ENCODE peak calls at places on chromosomes 7 and 10, in six cellular contexts. H, X, C, I, O and T are unnamed samples.

GRCh38 chr10:63719174-63719856 is 198.1 kb downstream of the REEP3 start:
- DNase-seq in I (no peak), H (no peak), X (peak; percentile 27), O (no peak), C (no peak), T (no peak)

GRCh38 chr10:97632949-97633884 is at the start of gene MORN4:
- DNase-seq in C (peak; percentile 83), X (peak; percentile 88), I (peak; percentile 93), O (peak; percentile 50), H (peak; percentile 96), T (peak; percentile 78)

GRCh38 chr7:108611268-108611667 is 41.6 kb downstream of the DNAJB9 start:
- DNase-seq in O (no peak), X (no peak), H (no peak), C (no peak), I (no peak), T (no peak)

GRCh38 chr10:86252051-86252450 is 114.5 kb downstream of the GRID1 start:
- DNase-seq in C (no peak), X (no peak), O (no peak), H (no peak), I (peak; percentile 24), T (no peak)

GRCh38 chr10:74799840-74800239 is 26.6 kb upstream of the KAT6B start:
- DNase-seq in H (no peak), O (no peak), X (peak; percentile 17), I (no peak), C (no peak), T (peak; percentile 90)

GRCh38 chr7:117731455-117731854 is 141.8 kb downstream of the CTTNBP2 start:
- DNase-seq in O (peak; percentile 66), X (no peak), H (no peak), I (no peak), C (no peak), T (no peak)

GRCh38 chr7:141201145-141201885 is 127.5 kb downstream of the TMEM178B start:
- DNase-seq in C (no peak), O (no peak), H (no peak), I (no peak), X (no peak), T (no peak)

GRCh38 chr7:123682690-123683089 is 27.0 kb downstream of the LMOD2 start:
- DNase-seq in X (peak; percentile 52), H (no peak), C (peak; percentile 23), O (no peak), I (no peak), T (peak; percentile 35)

GRCh38 chr7:112071856-112072255 is 134.3 kb downstream of the DOCK4 start:
- DNase-seq in H (no peak), O (no peak), I (no peak), X (no peak), C (no peak), T (no peak)

GRCh38 chr10:71965623-71966022 is 1.4 kb downstream of the CHST3 start:
- DNase-seq in I (peak; percentile 26), H (no peak), O (no peak), C (no peak), X (no peak), T (no peak)

GRCh38 chr10:11440250-11441150 is 170.9 kb downstream of the USP6NL start:
- DNase-seq in H (peak; percentile 38), O (peak; percentile 53), X (no peak), C (no peak), I (no peak), T (no peak)

GRCh38 chr7:27923308-27923980 is 183.5 kb downstream of the TAX1BP1 start:
- DNase-seq in X (no peak), O (no peak), H (no peak), I (no peak), C (no peak), T (no peak)

GRCh38 chr10:120987359-120987758 is 136.2 kb downstream of the WDR11 start:
- DNase-seq in O (no peak), C (no peak), H (no peak), I (no peak), X (no peak), T (no peak)

GRCh38 chr7:43905209-43905946 is 1.0 kb downstream of the URGCP start:
- DNase-seq in C (peak; percentile 13), X (peak; percentile 97), H (no peak), I (peak; percentile 72), O (no peak), T (no peak)

GRCh38 chr7:44565097-44565794 is 8.5 kb downstream of the DDX56 start:
- DNase-seq in O (no peak), I (peak; percentile 80), H (peak; percentile 88), C (no peak), X (peak; percentile 44), T (peak; percentile 48)

GRCh38 chr7:157589680-157590079 is 252.9 kb downstream of the DNAJB6 start:
- DNase-seq in C (no peak), H (no peak), O (no peak), I (no peak), X (no peak), T (no peak)

GRCh38 chr10:122060250-122060649 is 71.3 kb downstream of the TACC2 start:
- DNase-seq in C (no peak), H (no peak), O (no peak), X (no peak), I (no peak), T (no peak)

GRCh38 chr7:134515569-134516468 is 11.5 kb upstream of the AKR1B10 start:
- DNase-seq in X (no peak), I (no peak), C (peak; percentile 68), H (peak; percentile 13), O (no peak), T (peak; percentile 81)

GRCh38 chr10:43689955-43690771 is 41.5 kb upstream of the ZNF32 start:
- DNase-seq in C (peak; percentile 29), O (no peak), I (peak; percentile 96), H (peak; percentile 96), X (peak; percentile 27), T (no peak)

GRCh38 chr7:109844362-109844761 is 1246.6 kb upstream of the LRRN3 start:
- DNase-seq in O (no peak), I (peak; percentile 32), X (peak; percentile 5), C (peak; percentile 35), H (no peak), T (no peak)

GRCh38 chr10:78928330-78928729 is 140.4 kb upstream of the ZMIZ1 start:
- DNase-seq in O (no peak), X (no peak), H (no peak), I (no peak), C (no peak), T (no peak)

GRCh38 chr7:1664711-1665591 is 5.1 kb upstream of the ELFN1 start:
- DNase-seq in H (peak; percentile 93), I (peak; percentile 99), X (peak; percentile 16), O (no peak), C (peak; percentile 18), T (no peak)

GRCh38 chr7:1662767-1663166 is 7.3 kb upstream of the ELFN1 start:
- DNase-seq in O (no peak), I (peak; percentile 26), X (no peak), H (peak; percentile 44), C (no peak), T (no peak)

GRCh38 chr7:1662101-1662500 is 8.0 kb upstream of the ELFN1 start:
- DNase-seq in I (peak; percentile 10), H (peak; percentile 41), X (peak; percentile 14), O (no peak), C (no peak), T (no peak)

GRCh38 chr7:1663857-1664651 is 6.0 kb upstream of the ELFN1 start:
- DNase-seq in I (peak; percentile 47), O (no peak), C (no peak), H (peak; percentile 77), X (no peak), T (no peak)

GRCh38 chr7:1663243-1663642 is 6.8 kb upstream of the ELFN1 start:
- DNase-seq in I (peak; percentile 43), O (no peak), X (no peak), C (no peak), H (no peak), T (no peak)
- TF ChIP-seq SIN3A in I (no peak), O (no peak), X (no peak), C (no peak), H (no peak), T (no peak)

GRCh38 chr7:131509781-131510180 is 46.6 kb downstream of the PODXL start:
- DNase-seq in I (no peak), H (no peak), O (no peak), X (no peak), C (no peak), T (no peak)

GRCh38 chr7:131509087-131509486 is 47.3 kb downstream of the PODXL start:
- DNase-seq in X (no peak), C (no peak), H (no peak), I (no peak), O (no peak), T (no peak)

GRCh38 chr7:131513245-131514061 is 43.0 kb downstream of the PODXL start:
- DNase-seq in I (peak; percentile 92), O (no peak), X (peak; percentile 76), H (peak; percentile 94), C (peak; percentile 75), T (peak; percentile 75)

GRCh38 chr7:131511071-131511470 is 45.4 kb downstream of the PODXL start:
- DNase-seq in X (no peak), C (no peak), I (no peak), H (peak; percentile 39), O (no peak), T (no peak)

DNA sequence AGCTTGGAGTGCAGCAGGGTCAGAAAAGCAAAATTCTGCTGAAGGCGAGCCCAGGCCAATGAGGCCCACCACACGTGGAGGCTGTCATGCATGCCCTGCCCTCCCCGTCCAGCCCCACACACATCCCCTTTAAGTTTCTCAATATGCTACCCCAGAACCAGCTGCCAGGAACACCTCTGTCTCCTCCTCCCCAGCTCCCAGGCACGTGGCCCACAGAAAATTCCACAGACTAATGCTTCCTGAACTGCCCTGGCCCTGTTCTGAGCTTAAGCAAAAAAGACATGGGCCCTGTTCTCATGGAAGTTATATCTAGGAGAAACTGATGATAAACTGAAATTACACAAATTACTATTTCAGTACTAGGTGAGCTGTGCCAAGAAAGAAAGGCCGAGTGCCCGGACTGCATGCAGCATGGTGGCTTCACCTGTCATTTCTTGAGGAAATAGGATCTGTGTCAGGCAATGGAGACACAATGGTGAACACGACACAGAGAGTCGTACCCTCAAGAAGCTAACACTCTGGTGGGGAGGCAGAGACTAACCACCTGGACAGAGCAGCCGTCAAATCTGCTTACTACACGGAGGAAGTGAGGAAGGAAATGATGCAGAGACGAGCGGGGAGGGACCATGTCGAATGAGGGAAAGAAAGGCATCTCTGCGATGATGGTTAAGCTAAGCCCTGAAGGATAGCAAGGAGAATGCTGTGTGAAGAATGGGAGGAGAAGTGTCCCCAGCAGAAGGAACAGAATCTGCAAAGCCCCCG is 44.5 kb downstream of the PODXL start:
- DNase-seq in H (peak; percentile 28), C (no peak), I (no peak), X (no peak), O (no peak), T (no peak)
- H3K4me1 ChIP-seq in H (peaks cover 4% of the 10 kb centered on the region), C (peaks cover 21% of the 10 kb centered on the region), I (peaks cover 4% of the 10 kb centered on the region), X (peaks cover 11% of the 10 kb centered on the region), O (no peaks in the 10 kb centered on the region), T (no peaks in the 10 kb centered on the region)

GRCh38 chr10:30313579-30314376 is 35.3 kb downstream of the MTPAP start:
- DNase-seq in O (no peak), C (no peak), H (no peak), X (no peak), I (peak; percentile 9), T (no peak)
- H3K27ac ChIP-seq in O (no peak overlapping the region), C (no peak overlapping the region), H (no peak overlapping the region), X (no peak overlapping the region), I (peak overlapping the region; percentile 23), T (no peak overlapping the region)

DNA sequence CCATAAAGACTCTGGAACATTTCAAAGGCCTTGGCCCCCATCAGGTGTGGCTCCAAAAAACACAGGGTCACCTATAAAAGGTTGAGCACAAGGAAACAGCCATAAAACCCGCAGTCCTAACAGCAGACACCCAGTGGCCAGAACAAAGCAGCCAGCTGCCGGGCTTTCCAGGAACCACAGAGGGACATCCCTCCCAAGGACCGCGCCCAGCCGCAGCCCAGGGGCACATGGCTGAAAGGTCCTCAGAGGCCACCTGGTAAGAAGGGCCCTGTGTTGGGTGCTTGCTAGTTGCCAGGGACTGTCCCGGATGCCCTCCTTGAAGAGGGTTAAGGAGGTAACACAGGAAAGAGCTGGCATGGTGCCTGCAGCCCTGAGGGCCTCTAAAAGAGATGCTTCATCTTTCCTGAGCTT is 32.7 kb downstream of the KCNMA1 start:
- DNase-seq in O (no peak), I (no peak), H (no peak), C (no peak), X (no peak), T (no peak)
- TF ChIP-seq SIN3A in O (no peak), I (no peak), H (no peak), C (no peak), X (no peak), T (no peak)